ENCODE peak calls at places on chromosomes 1 and 21, in four cellular contexts. H is aorta, C is NCI-H2171, T is choroid plexus epithelial cell. S is an unnamed sample.

GRCh38 chr1:112092656-112093371 is 103.3 kb upstream of the KCND3 start:
- DNase-seq in H (no peak), C (no peak), T (no peak), S (no peak)

GRCh38 chr1:49102752-49103151 is 326.1 kb upstream of the BEND5 start:
- DNase-seq in H (no peak), C (no peak), T (peak), S (peak)

GRCh38 chr1:46643368-46643775 is 24.8 kb downstream of the ATPAF1 start:
- DNase-seq in H (no peak), C (peak), T (peak), S (peak)

GRCh38 chr1:33137800-33138199 is 44.0 kb downstream of the TRIM62 start:
- DNase-seq in H (no peak), C (no peak), T (peak), S (peak)

GRCh38 chr21:41602511-41602910 is 94.6 kb upstream of the TMPRSS2 start:
- DNase-seq in H (peak), C (no peak), T (no peak), S (no peak)

GRCh38 chr21:34606051-34606450 is 8.9 kb downstream of the RCAN1 start:
- DNase-seq in H (no peak), C (no peak), T (no peak), S (no peak)

GRCh38 chr21:43211085-43212071 is 42.6 kb downstream of the CRYAA start:
- DNase-seq in H (peak), C (no peak), T (no peak), S (no peak)

GRCh38 chr1:161737625-161738024 is 12.0 kb upstream of the DUSP12 start:
- DNase-seq in H (no peak), C (no peak), T (no peak), S (no peak)

GRCh38 chr1:80249699-80250098 is 1243.2 kb upstream of the ADGRL4 start:
- DNase-seq in H (no peak), C (no peak), T (no peak), S (no peak)

GRCh38 chr1:211476200-211476849 is 15.6 kb downstream of the RD3 start:
- DNase-seq in H (no peak), C (peak), T (peak), S (peak)

GRCh38 chr1:30417001-30417700 is 306.2 kb downstream of the MATN1 start:
- DNase-seq in H (peak), C (no peak), T (no peak), S (no peak)

GRCh38 chr1:94962745-94963265 is 35.9 kb upstream of the CNN3 start:
- DNase-seq in H (no peak), C (no peak), T (peak), S (peak)

GRCh38 chr1:147177611-147178370 is 5.5 kb upstream of the PRKAB2 start:
- DNase-seq in H (no peak), C (no peak), T (peak), S (peak)

GRCh38 chr21:46457801-46458314 is 833 bp upstream of the DIP2A start:
- DNase-seq in H (peak), C (no peak), T (peak), S (peak)

GRCh38 chr1:180563013-180563827 is 4.5 kb downstream of the OVAAL start:
- DNase-seq in H (no peak), C (no peak), T (peak), S (peak)

GRCh38 chr1:9350011-9350907 is 57.6 kb downstream of the SPSB1 start:
- DNase-seq in H (peak), C (peak), T (no peak), S (no peak)

GRCh38 chr1:93591291-93591832 is 90.3 kb downstream of the BCAR3 start:
- DNase-seq in H (no peak), C (no peak), T (no peak), S (no peak)

GRCh38 chr1:178052650-178053461 is 41.0 kb upstream of the RASAL2 start:
- DNase-seq in H (no peak), C (no peak), T (peak), S (peak)

GRCh38 chr1:240768979-240769378 is 157.0 kb upstream of the GREM2 start:
- DNase-seq in H (no peak), C (no peak), T (no peak), S (peak)

GRCh38 chr21:35850542-35851103 is 209.7 kb downstream of the SETD4 start:
- DNase-seq in H (no peak), C (no peak), T (no peak), S (no peak)